ENCODE peak calls at places on chromosomes 12 and 14, in six cellular contexts. One of them, this sample, is unnamed.

GRCh38 chr14:76500011-76500410 is 124.1 kb downstream of the ESRRB start:
- DNase-seq in H1: no peak
- DNase-seq in HCT116: no peak
- DNase-seq in HepG2: no peak
- DNase-seq in K562: no peak
- DNase-seq in SK-N-SH: no peak
- DNase-seq in this sample: no peak

GRCh38 chr14:103427485-103428443 is 42.5 kb downstream of the MARK3 start:
- DNase-seq in SK-N-SH: no peak
- DNase-seq in HCT116: no peak
- DNase-seq in K562: peak
- DNase-seq in HepG2: no peak
- DNase-seq in H1: peak
- DNase-seq in this sample: peak

GRCh38 chr12:71475280-71475679 is 35.7 kb downstream of the LGR5 start:
- DNase-seq in SK-N-SH: no peak
- DNase-seq in HCT116: no peak
- DNase-seq in K562: no peak
- DNase-seq in H1: no peak
- DNase-seq in HepG2: no peak
- DNase-seq in this sample: no peak

GRCh38 chr12:92094751-92095161 is 50.9 kb downstream of the BTG1 start:
- DNase-seq in HCT116: no peak
- DNase-seq in SK-N-SH: no peak
- DNase-seq in H1: no peak
- DNase-seq in HepG2: no peak
- DNase-seq in K562: no peak
- DNase-seq in this sample: no peak

GRCh38 chr14:80425686-80426085 is 214.4 kb upstream of the DIO2 start:
- DNase-seq in HepG2: no peak
- DNase-seq in H1: no peak
- DNase-seq in K562: no peak
- DNase-seq in SK-N-SH: no peak
- DNase-seq in HCT116: peak
- DNase-seq in this sample: no peak

GRCh38 chr12:109160433-109160832 is 44.0 kb downstream of the ACACB start:
- DNase-seq in SK-N-SH: no peak
- DNase-seq in K562: no peak
- DNase-seq in HCT116: no peak
- DNase-seq in H1: no peak
- DNase-seq in HepG2: no peak
- DNase-seq in this sample: no peak

GRCh38 chr12:26198742-26199141 is 3.4 kb downstream of the SSPN start:
- DNase-seq in K562: no peak
- DNase-seq in HepG2: no peak
- DNase-seq in HCT116: no peak
- DNase-seq in H1: no peak
- DNase-seq in SK-N-SH: no peak
- DNase-seq in this sample: no peak

GRCh38 chr12:83017001-83017400 is 330.3 kb downstream of the TMTC2 start:
- DNase-seq in HepG2: no peak
- DNase-seq in H1: no peak
- DNase-seq in SK-N-SH: no peak
- DNase-seq in HCT116: peak
- DNase-seq in K562: no peak
- DNase-seq in this sample: no peak

GRCh38 chr12:19671695-19672094 is 232.4 kb downstream of the AEBP2 start:
- DNase-seq in SK-N-SH: peak
- DNase-seq in H1: no peak
- DNase-seq in HepG2: no peak
- DNase-seq in HCT116: no peak
- DNase-seq in K562: no peak
- DNase-seq in this sample: no peak

GRCh38 chr12:124992874-124993567 is 424 bp upstream of the BRI3BP start:
- DNase-seq in HCT116: peak
- DNase-seq in HepG2: peak
- DNase-seq in H1: peak
- DNase-seq in SK-N-SH: peak
- DNase-seq in K562: peak
- DNase-seq in this sample: peak

GRCh38 chr14:92997343-92998061 is 74.6 kb downstream of the CHGA start:
- DNase-seq in SK-N-SH: peak
- DNase-seq in H1: no peak
- DNase-seq in K562: no peak
- DNase-seq in HepG2: no peak
- DNase-seq in HCT116: no peak
- DNase-seq in this sample: no peak

GRCh38 chr12:60805340-60805739 is 1209.5 kb downstream of the SLC16A7 start:
- DNase-seq in SK-N-SH: no peak
- DNase-seq in K562: no peak
- DNase-seq in HepG2: no peak
- DNase-seq in HCT116: no peak
- DNase-seq in H1: no peak
- DNase-seq in this sample: no peak

GRCh38 chr12:111426341-111427185 is 20.8 kb downstream of the SH2B3 start:
- DNase-seq in H1: no peak
- DNase-seq in K562: no peak
- DNase-seq in HCT116: no peak
- DNase-seq in SK-N-SH: no peak
- DNase-seq in HepG2: no peak
- DNase-seq in this sample: no peak

GRCh38 chr12:65681226-65681625 is 143.1 kb upstream of the HMGA2 start:
- DNase-seq in K562: peak
- DNase-seq in H1: no peak
- DNase-seq in SK-N-SH: no peak
- DNase-seq in HCT116: no peak
- DNase-seq in HepG2: no peak
- DNase-seq in this sample: no peak

GRCh38 chr12:53230971-53231858 is 794 bp downstream of the RARG start:
- DNase-seq in K562: no peak
- DNase-seq in HepG2: no peak
- DNase-seq in HCT116: no peak
- DNase-seq in H1: no peak
- DNase-seq in SK-N-SH: no peak
- DNase-seq in this sample: no peak

GRCh38 chr12:122399592-122400373 is 22.7 kb downstream of the CLIP1 start:
- DNase-seq in HCT116: peak
- DNase-seq in HepG2: peak
- DNase-seq in K562: peak
- DNase-seq in H1: no peak
- DNase-seq in SK-N-SH: peak
- DNase-seq in this sample: peak

GRCh38 chr12:103930787-103931536 is 752 bp downstream of the HSP90B1 start:
- DNase-seq in HepG2: peak
- DNase-seq in HCT116: no peak
- DNase-seq in H1: no peak
- DNase-seq in K562: peak
- DNase-seq in SK-N-SH: no peak
- DNase-seq in this sample: peak

GRCh38 chr12:76025601-76026575 is 5.7 kb downstream of the PHLDA1 start:
- DNase-seq in HepG2: no peak
- DNase-seq in HCT116: no peak
- DNase-seq in H1: no peak
- DNase-seq in SK-N-SH: no peak
- DNase-seq in K562: no peak
- DNase-seq in this sample: peak

GRCh38 chr14:65329481-65329880 is 83.0 kb upstream of the FUT8 start:
- DNase-seq in H1: no peak
- DNase-seq in HCT116: no peak
- DNase-seq in HepG2: no peak
- DNase-seq in SK-N-SH: no peak
- DNase-seq in K562: no peak
- DNase-seq in this sample: no peak

GRCh38 chr12:47938093-47938492 is 25.3 kb upstream of the TMEM106C start:
- DNase-seq in K562: no peak
- DNase-seq in H1: no peak
- DNase-seq in SK-N-SH: no peak
- DNase-seq in HCT116: no peak
- DNase-seq in HepG2: no peak
- DNase-seq in this sample: no peak

GRCh38 chr12:99053599-99054362 is 408.7 kb downstream of the APAF1 start:
- DNase-seq in HepG2: no peak
- DNase-seq in K562: no peak
- DNase-seq in H1: no peak
- DNase-seq in HCT116: no peak
- DNase-seq in SK-N-SH: no peak
- DNase-seq in this sample: no peak

GRCh38 chr12:66751432-66752113 is 72.7 kb upstream of the GRIP1 start:
- DNase-seq in HepG2: no peak
- DNase-seq in HCT116: no peak
- DNase-seq in K562: no peak
- DNase-seq in SK-N-SH: no peak
- DNase-seq in H1: no peak
- DNase-seq in this sample: no peak

GRCh38 chr12:107126688-107127481 is 33.5 kb upstream of the CRY1 start:
- DNase-seq in HCT116: peak
- DNase-seq in SK-N-SH: peak
- DNase-seq in H1: no peak
- DNase-seq in K562: no peak
- DNase-seq in HepG2: no peak
- DNase-seq in this sample: peak
- TF ChIP-seq JUND in HCT116: no peak
- TF ChIP-seq JUND in SK-N-SH: no peak
- TF ChIP-seq JUND in H1: no peak
- TF ChIP-seq JUND in K562: no peak
- TF ChIP-seq JUND in HepG2: no peak
- TF ChIP-seq JUND in this sample: no peak

GRCh38 chr14:75279153-75279738 is 618 bp downstream of the FOS start:
- DNase-seq in HepG2: no peak
- DNase-seq in H1: no peak
- DNase-seq in HCT116: no peak
- DNase-seq in SK-N-SH: peak
- DNase-seq in K562: peak
- DNase-seq in this sample: no peak

GRCh38 chr14:75279739-75280447 is 1.3 kb downstream of the FOS start:
- DNase-seq in HepG2: no peak
- DNase-seq in H1: no peak
- DNase-seq in SK-N-SH: peak
- DNase-seq in HCT116: no peak
- DNase-seq in K562: no peak
- DNase-seq in this sample: no peak

GRCh38 chr14:75277000-75277795 is 1.4 kb upstream of the FOS start:
- DNase-seq in K562: peak
- DNase-seq in SK-N-SH: peak
- DNase-seq in HCT116: no peak
- DNase-seq in HepG2: peak
- DNase-seq in H1: no peak
- DNase-seq in this sample: peak

GRCh38 chr14:75277796-75278421 is 719 bp upstream of the FOS start:
- DNase-seq in SK-N-SH: no peak
- DNase-seq in HepG2: no peak
- DNase-seq in HCT116: no peak
- DNase-seq in H1: no peak
- DNase-seq in K562: no peak
- DNase-seq in this sample: no peak

DNA sequence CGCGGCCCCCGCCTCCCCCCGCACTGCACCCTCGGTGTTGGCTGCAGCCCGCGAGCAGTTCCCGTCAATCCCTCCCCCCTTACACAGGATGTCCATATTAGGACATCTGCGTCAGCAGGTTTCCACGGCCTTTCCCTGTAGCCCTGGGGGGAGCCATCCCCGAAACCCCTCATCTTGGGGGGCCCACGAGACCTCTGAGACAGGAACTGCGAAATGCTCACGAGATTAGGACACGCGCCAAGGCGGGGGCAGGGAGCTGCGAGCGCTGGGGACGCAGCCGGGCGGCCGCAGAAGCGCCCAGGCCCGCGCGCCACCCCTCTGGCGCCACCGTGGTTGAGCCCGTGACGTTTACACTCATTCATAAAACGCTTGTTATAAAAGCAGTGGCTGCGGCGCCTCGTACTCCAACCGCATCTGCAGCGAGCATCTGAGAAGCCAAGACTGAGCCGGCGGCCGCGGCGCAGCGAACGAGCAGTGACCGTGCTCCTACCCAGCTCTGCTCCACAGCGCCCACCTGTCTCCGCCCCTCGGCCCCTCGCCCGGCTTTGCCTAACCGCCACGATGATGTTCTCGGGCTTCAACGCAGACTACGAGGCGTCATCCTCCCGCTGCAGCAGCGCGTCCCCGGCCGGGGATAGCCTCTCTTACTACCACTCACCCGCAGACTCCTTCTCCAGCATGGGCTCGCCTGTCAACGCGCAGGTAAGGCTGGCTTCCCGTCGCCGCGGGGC is at the start of gene FOS:
- DNase-seq in K562: peak
- DNase-seq in HepG2: peak
- DNase-seq in SK-N-SH: peak
- DNase-seq in HCT116: peak
- DNase-seq in H1: no peak
- DNase-seq in this sample: peak
- TF ChIP-seq JUND in K562: no peak
- TF ChIP-seq JUND in HepG2: no peak
- TF ChIP-seq JUND in SK-N-SH: peak
- TF ChIP-seq JUND in HCT116: no peak
- TF ChIP-seq JUND in H1: peak
- TF ChIP-seq JUND in this sample: peak

DNA sequence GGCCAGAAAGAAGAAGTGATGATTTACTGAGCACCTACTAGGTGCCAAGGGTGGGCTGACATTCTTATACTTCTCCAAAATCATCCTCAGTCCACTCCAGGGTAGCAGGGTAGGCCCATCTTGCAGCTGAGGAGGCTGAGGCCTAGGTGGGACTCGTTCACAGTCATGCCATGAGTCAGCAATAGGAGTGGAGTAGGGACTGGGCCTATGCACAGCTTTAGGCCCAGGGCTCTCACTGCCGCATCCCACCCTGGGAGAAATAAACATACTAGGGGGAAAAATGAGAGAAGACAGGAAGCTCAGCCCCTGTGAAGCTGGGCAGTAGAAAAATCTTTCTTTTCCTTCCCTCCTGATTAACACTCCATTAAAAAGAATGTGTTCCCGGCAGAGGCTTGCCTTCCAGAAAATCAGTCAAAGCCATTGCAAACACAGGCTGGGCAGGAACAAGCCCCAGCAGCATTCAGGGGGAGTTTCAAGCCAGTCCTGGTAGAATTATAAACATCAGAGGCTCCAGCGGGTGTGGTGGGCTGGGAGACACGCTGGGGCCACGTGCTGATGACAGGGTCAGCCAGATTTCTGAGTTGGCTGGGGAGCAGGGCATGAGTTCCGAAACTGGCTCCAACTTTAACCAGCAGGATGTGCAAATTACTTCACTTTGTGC is 1.8 kb downstream of the HSPB8 start:
- DNase-seq in SK-N-SH: no peak
- DNase-seq in K562: peak
- DNase-seq in HepG2: no peak
- DNase-seq in HCT116: no peak
- DNase-seq in H1: no peak
- DNase-seq in this sample: no peak
- TF ChIP-seq JUND in SK-N-SH: no peak
- TF ChIP-seq JUND in K562: no peak
- TF ChIP-seq JUND in HepG2: no peak
- TF ChIP-seq JUND in HCT116: no peak
- TF ChIP-seq JUND in H1: no peak
- TF ChIP-seq JUND in this sample: no peak

GRCh38 chr12:6285532-6286306 is 24.8 kb upstream of the PLEKHG6 start:
- DNase-seq in K562: no peak
- DNase-seq in HCT116: no peak
- DNase-seq in H1: no peak
- DNase-seq in SK-N-SH: no peak
- DNase-seq in HepG2: no peak
- DNase-seq in this sample: no peak
- TF ChIP-seq JUND in K562: no peak
- TF ChIP-seq JUND in HCT116: no peak
- TF ChIP-seq JUND in H1: no peak
- TF ChIP-seq JUND in SK-N-SH: no peak
- TF ChIP-seq JUND in HepG2: no peak
- TF ChIP-seq JUND in this sample: no peak